ENCODE peak calls at places on chromosomes 7 and 10, in four cellular contexts. H, Z, R and J are unnamed samples.

GRCh38 chr10:120789292-120789691 is 61.9 kb upstream of the WDR11 start:
- DNase-seq in H (no peak), Z (no peak), R (no peak), J (no peak)

GRCh38 chr10:77087406-77087805 is 550.2 kb downstream of the KCNMA1 start:
- DNase-seq in H (no peak), Z (no peak), R (peak), J (no peak)

GRCh38 chr10:63005246-63005645 is 127.9 kb upstream of the NRBF2 start:
- DNase-seq in H (no peak), Z (peak), R (peak), J (no peak)

GRCh38 chr10:128066954-128067382 is 59.3 kb downstream of the MKI67 start:
- DNase-seq in H (no peak), Z (no peak), R (no peak), J (peak)

GRCh38 chr7:19410096-19410495 is 264.9 kb upstream of the FERD3L start:
- DNase-seq in H (no peak), Z (no peak), R (peak), J (no peak)

GRCh38 chr7:2482725-2483451 is 6.7 kb upstream of the GRIFIN start:
- DNase-seq in H (no peak), Z (no peak), R (peak), J (no peak)

GRCh38 chr10:47222461-47222860 is 77.5 kb upstream of the GDF10 start:
- DNase-seq in H (no peak), Z (no peak), R (no peak), J (no peak)

GRCh38 chr10:8534089-8534488 is 479.6 kb downstream of the GATA3 start:
- DNase-seq in H (no peak), Z (no peak), R (no peak), J (no peak)

GRCh38 chr10:49650724-49651034 is 28.8 kb upstream of the C10orf53 start:
- DNase-seq in H (no peak), Z (no peak), R (no peak), J (no peak)

GRCh38 chr7:95172420-95172819 is 151.9 kb downstream of the PON1 start:
- DNase-seq in H (no peak), Z (no peak), R (no peak), J (no peak)

GRCh38 chr7:114086491-114086905 is 167.7 kb upstream of the PPP1R3A start:
- DNase-seq in H (peak), Z (peak), R (no peak), J (no peak)

GRCh38 chr7:130143986-130144618 is 61.1 kb downstream of the TMEM209 start:
- DNase-seq in H (no peak), Z (no peak), R (no peak), J (no peak)

GRCh38 chr10:50577681-50578350 is 45.9 kb downstream of the SGMS1 start:
- DNase-seq in H (no peak), Z (peak), R (peak), J (no peak)

GRCh38 chr10:97280783-97281182 is 11.7 kb downstream of the ARHGAP19 start:
- DNase-seq in H (no peak), Z (no peak), R (no peak), J (no peak)

GRCh38 chr10:35341521-35341920 is 5.2 kb downstream of the CCNY start:
- DNase-seq in H (no peak), Z (peak), R (no peak), J (no peak)

GRCh38 chr10:126387041-126387908 is 1.0 kb downstream of the ADAM12 start:
- DNase-seq in H (peak), Z (no peak), R (peak), J (no peak)

GRCh38 chr10:96313348-96313747 is 9.1 kb downstream of the DNTT start:
- DNase-seq in H (no peak), Z (no peak), R (no peak), J (no peak)

GRCh38 chr7:96719164-96719563 is 9.5 kb upstream of the SEM1 start:
- DNase-seq in H (no peak), Z (no peak), R (no peak), J (no peak)

GRCh38 chr7:21675255-21675654 is 132.4 kb downstream of the DNAH11 start:
- DNase-seq in H (no peak), Z (no peak), R (no peak), J (no peak)

GRCh38 chr10:99777918-99778716 is 4.3 kb upstream of the ABCC2 start:
- DNase-seq in H (peak), Z (peak), R (peak), J (no peak)

GRCh38 chr7:123022576-123022975 is 27.1 kb upstream of the TAS2R16 start:
- DNase-seq in H (no peak), Z (no peak), R (peak), J (no peak)

GRCh38 chr10:102600816-102601215 is 43.5 kb upstream of the TRIM8 start:
- DNase-seq in H (no peak), Z (no peak), R (no peak), J (no peak)

GRCh38 chr7:77289387-77289786 is 89.8 kb upstream of the FGL2 start:
- DNase-seq in H (no peak), Z (no peak), R (no peak), J (no peak)

GRCh38 chr7:77290425-77290824 is 90.8 kb upstream of the FGL2 start:
- DNase-seq in H (no peak), Z (no peak), R (no peak), J (no peak)

GRCh38 chr7:77295549-77295948 is 95.9 kb upstream of the FGL2 start:
- DNase-seq in H (no peak), Z (no peak), R (no peak), J (no peak)

GRCh38 chr7:77288676-77289320 is 89.2 kb upstream of the FGL2 start:
- DNase-seq in H (no peak), Z (no peak), R (no peak), J (no peak)

GRCh38 chr7:77293046-77293445 is 93.4 kb upstream of the FGL2 start:
- DNase-seq in H (no peak), Z (peak), R (no peak), J (no peak)
- TF ChIP-seq CTCF in H (no peak), Z (peak), R (no peak), J (no peak)

GRCh38 chr10:124792998-124793352 is 1.3 kb upstream of the EEF1AKMT2 start:
- DNase-seq in H (no peak), Z (no peak), R (no peak), J (no peak)

GRCh38 chr10:124791378-124792348 is at the start of gene EEF1AKMT2:
- DNase-seq in H (peak), Z (peak), R (peak), J (peak)
- TF ChIP-seq CTCF in H (no peak), Z (no peak), R (no peak), J (peak)

DNA sequence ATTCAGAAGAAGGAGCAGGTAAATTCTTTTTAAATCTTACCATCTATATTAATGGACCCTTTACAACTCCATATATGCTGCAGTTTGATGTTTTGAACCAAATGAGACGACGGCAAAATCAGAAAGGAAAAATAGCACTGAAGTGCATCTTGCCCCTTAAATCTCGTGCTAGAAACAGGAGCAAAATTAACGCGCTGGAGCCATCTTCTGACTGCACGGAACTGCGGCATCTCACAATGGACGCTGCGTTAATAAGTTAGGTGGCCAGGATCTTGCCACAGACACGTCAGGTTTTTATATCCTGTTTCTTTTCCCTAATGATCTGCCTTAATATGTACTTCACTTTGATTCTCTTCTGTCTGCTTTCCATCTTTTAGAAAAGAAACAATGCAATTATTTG is 354.5 kb downstream of the TFEC start:
- DNase-seq in H (no peak), Z (no peak), R (peak), J (no peak)
- TF ChIP-seq CTCF in H (no peak), Z (no peak), R (peak), J (no peak)

GRCh38 chr7:50307368-50308012 is 3.0 kb downstream of the IKZF1 start:
- DNase-seq in H (no peak), Z (peak), R (no peak), J (peak)
- TF ChIP-seq CTCF in H (no peak), Z (no peak), R (no peak), J (no peak)

DNA sequence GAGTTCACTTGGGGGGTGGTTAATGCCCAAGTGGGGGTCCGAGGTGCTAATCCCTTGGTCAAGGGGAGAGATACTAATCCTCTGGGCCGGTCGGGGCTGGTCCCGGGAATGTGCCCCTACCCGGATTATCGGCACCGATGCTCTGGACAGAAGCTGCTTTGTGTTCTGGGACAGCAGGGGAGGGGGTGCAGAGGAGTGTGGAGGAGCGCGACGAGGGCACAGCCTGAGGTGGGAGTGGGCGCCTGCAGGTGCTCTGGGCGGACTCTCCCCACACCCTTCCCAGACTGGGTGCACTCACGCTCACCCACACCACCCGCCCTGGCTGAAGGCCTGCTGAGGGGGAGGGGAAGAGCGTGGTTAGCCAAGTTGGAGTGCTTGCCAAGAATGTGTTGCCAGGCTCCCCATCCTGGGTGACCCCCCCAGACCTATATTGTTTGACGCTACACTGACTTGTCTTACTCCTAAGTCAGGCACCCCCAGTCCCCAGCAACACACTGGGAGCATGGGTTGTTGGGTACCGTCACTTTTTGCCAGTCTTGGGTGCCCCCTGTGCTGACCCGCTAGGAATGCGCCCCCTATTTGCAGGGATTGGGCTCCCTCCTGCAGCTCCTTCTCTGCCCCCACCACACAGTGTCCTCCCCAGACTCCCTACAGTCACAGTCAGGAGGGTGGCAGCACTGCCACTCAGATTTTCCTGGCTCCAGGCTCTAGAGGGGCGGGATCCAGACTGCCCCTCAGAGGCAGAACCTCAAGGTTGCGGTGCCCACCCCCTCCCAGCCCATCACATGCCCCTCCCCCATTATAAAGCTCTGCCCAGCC is 1.2 kb downstream of the SLC4A2 start:
- DNase-seq in H (no peak), Z (no peak), R (peak), J (no peak)
- TF ChIP-seq CTCF in H (no peak), Z (no peak), R (peak), J (no peak)

DNA sequence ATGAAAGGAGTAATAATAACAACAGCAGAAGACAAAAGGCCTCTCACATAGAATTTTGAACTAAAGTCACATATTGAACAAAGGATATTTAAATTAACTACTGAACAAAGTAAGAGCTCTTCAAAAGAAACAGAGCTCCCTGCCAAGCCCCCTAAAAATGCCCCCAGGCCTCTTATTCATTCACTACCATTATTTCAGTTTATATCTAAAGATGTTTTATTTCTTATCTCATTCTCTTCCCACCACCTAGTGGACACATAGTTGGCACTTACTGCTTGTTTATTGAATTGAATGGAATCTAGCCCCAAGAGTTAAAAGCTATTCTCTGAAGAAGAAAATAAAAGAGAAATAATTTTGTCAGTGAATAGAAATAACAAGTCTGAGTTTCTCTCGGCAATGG is 37.4 kb downstream of the VCL start:
- DNase-seq in H (no peak), Z (no peak), R (no peak), J (no peak)
- TF ChIP-seq CTCF in H (no peak), Z (no peak), R (peak), J (no peak)

DNA sequence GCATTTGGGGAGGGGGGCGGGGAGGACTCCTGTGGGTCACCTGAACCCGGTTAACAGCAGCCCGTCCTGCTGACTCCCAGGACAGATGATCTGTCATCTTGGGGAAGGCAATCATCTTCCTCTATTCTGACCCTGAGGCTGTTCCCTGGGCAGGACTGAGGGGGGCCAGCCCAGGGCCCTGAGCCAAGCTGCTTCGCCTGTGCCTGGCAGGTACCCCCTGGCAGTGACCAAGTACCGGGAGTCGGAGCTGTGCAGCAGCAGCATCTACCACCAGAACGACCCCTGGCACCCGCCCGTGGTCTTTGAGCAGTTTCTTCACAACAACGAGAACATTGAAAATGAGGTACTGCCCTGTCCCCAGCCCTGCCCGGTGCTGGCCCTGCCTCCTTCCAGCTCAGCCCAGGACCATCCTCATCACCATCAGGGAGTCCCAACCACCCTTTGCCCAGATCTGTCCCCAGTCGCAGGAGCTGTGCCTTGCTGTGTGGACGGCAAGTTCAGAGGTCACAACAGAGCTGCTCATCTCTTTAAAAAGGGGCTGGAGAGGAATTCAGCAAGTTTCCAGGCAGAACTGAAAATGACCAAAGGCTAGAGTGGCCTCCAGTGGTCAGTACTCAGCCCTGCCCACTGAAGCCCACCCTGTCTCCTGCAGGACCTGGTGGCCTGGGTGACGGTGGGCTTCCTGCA is 8.1 kb downstream of the AOC1 start:
- DNase-seq in H (no peak), Z (no peak), R (no peak), J (no peak)
- TF ChIP-seq CTCF in H (no peak), Z (no peak), R (no peak), J (no peak)

GRCh38 chr7:5477723-5478531 is 54.3 kb upstream of the TNRC18 start:
- DNase-seq in H (peak), Z (no peak), R (no peak), J (no peak)
- TF ChIP-seq CTCF in H (peak), Z (peak), R (peak), J (peak)

DNA sequence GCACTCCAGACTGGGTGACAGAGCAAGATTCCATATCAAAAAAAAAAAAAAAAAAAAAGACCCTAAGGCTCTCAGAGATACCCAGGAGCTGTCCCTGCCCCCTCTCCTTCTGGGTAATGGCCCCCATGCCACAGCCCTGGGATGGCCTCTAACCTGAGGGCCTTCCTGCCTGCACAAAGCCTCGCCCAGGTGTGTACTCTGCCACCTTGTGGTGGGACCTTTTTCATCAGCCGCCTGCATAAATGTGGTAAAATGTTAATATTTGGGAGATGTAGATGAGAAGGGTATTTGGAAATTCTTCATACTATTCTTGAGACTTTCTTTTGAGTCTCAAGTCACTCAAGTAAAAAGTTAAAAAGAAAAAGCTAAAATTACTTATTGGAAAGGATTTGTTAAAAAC is 46.3 kb upstream of the RNF216 start:
- DNase-seq in H (peak), Z (peak), R (peak), J (no peak)
- TF ChIP-seq CTCF in H (peak), Z (peak), R (peak), J (peak)

DNA sequence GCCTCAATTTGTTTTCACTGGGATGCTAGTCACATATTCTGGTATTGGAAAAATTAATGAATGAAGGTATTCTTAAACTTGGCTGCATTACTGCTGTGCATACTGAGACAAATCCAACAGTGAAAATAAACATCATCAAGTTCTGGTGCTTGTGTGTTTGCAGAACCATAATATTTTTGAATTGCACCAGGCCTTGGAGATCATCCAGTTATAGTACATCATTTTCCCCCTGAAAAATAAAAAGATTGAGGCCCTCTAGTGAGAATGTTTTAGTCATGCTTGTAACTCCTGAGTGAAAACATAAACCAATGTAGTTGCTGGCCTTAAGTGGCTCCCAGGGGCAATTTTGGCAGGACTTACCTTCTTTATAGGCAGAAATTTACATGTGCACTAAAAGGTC is 218.7 kb upstream of the TMEM229A start:
- DNase-seq in H (no peak), Z (no peak), R (no peak), J (no peak)
- TF ChIP-seq CTCF in H (no peak), Z (no peak), R (no peak), J (no peak)